ENCODE peak calls at places on chromosomes 12 and 14, in nine cellular contexts. R is foreskin keratinocyte; E is neuronal stem cell; P is NCI-H1105; T is naive thymus-derived CD8-positive, alpha-beta T cell; B is stimulated activated CD8-positive, alpha-beta memory T cell treated with anti-CD3 and anti-CD28 coated beads, Interleukin-7, amount 100 ng/mL, for 1 hour; F is activated CD4-positive, alpha-beta T cell treated with anti-CD3 and anti-CD28 coated beads, Interleukin-2, amount 10 ng/mL, durations not matched to agents 7 days and 5 days; U is T follicular helper cell; O is EH. I is an unnamed sample.
A peak's percentile ranks its signal among the peaks of the same experiment; 100 is the strongest.

GRCh38 chr12:131533139-131533538 is 177.8 kb upstream of the SFSWAP start:
- DNase-seq in T (no peak), R (no peak), E (no peak), O (no peak), P (no peak), B (no peak), F (no peak), U (no peak), I (no peak)

GRCh38 chr14:91286530-91286937 is 42.0 kb upstream of the GPR68 start:
- DNase-seq in E (peak; percentile 80), B (peak; percentile 71), R (no peak), F (peak; percentile 85), U (peak; percentile 70), T (peak; percentile 72), O (peak; percentile 75), P (peak; percentile 54), I (peak; percentile 62)

GRCh38 chr14:96001866-96002510 is 37.2 kb upstream of the C14orf132 start:
- DNase-seq in P (no peak), B (no peak), O (peak; percentile 53), U (no peak), F (no peak), T (no peak), E (no peak), R (no peak), I (peak; percentile 8)

GRCh38 chr14:34498684-34499412 is 36.8 kb upstream of the SPTSSA start:
- DNase-seq in T (no peak), E (no peak), O (peak; percentile 31), U (no peak), B (no peak), R (no peak), F (peak; percentile 34), P (peak; percentile 8), I (peak; percentile 22)

GRCh38 chr14:81529391-81529790 is 4.3 kb downstream of the SEL1L start:
- DNase-seq in O (peak; percentile 34), E (no peak), F (no peak), T (no peak), U (no peak), P (no peak), B (no peak), R (no peak), I (peak; percentile 63)

GRCh38 chr12:124824195-124824594 is 39.5 kb downstream of the SCARB1 start:
- DNase-seq in U (no peak), P (no peak), E (no peak), O (no peak), T (no peak), F (no peak), R (no peak), B (no peak), I (no peak)

GRCh38 chr14:29442720-29443119 is 484.9 kb downstream of the PRKD1 start:
- DNase-seq in F (no peak), R (peak; percentile 35), B (no peak), U (no peak), P (no peak), E (no peak), T (no peak), O (peak; percentile 78), I (peak; percentile 79)

GRCh38 chr12:30269491-30269890 is 426.2 kb downstream of the IPO8 start:
- DNase-seq in P (no peak), R (no peak), B (no peak), U (no peak), O (no peak), T (no peak), E (no peak), F (no peak), I (no peak)

GRCh38 chr12:75995691-75996090 is 35.9 kb downstream of the PHLDA1 start:
- DNase-seq in O (no peak), F (no peak), P (no peak), T (no peak), R (no peak), B (no peak), E (no peak), U (no peak), I (peak; percentile 35)

GRCh38 chr14:60204104-60204842 is 39.1 kb upstream of the DHRS7 start:
- DNase-seq in B (no peak), U (no peak), P (no peak), R (no peak), E (no peak), T (no peak), F (no peak), O (no peak), I (no peak)

GRCh38 chr12:88579572-88579940 is 715 bp downstream of the KITLG start:
- DNase-seq in F (no peak), E (no peak), O (no peak), P (peak; percentile 48), T (no peak), B (no peak), U (no peak), R (no peak), I (no peak)

GRCh38 chr12:3284411-3284810 is 206.6 kb upstream of the PRMT8 start:
- DNase-seq in O (no peak), T (no peak), R (no peak), P (no peak), U (no peak), F (no peak), E (no peak), B (no peak), I (no peak)

I was measured in IMR-90.